ENCODE peak calls at places on chromosomes 13 and 19, in nine cellular contexts. P is cardiac muscle cell, J is heart right ventricle, X is left ventricle myocardium inferior, L is body of pancreas, H is lung, Y is tibial nerve, Q is brain microvascular endothelial cell, T is hepatocyte. R is an unnamed sample.

GRCh38 chr19:35352448-35353304 is 5.0 kb downstream of the FFAR1 start:
- DNase-seq in L (peak; percentile 78), X (peak; percentile 45), T (peak; percentile 89), Y (no peak), P (peak; percentile 83), Q (peak; percentile 51), H (peak; percentile 80), J (peak; percentile 50), R (peak; percentile 55)

GRCh38 chr19:41299755-41300089 is 10.2 kb upstream of the CCDC97 start:
- DNase-seq in Q (peak; percentile 78), H (peak; percentile 71), X (peak; percentile 75), P (peak; percentile 90), J (peak; percentile 64), T (peak; percentile 64), Y (peak; percentile 41), L (no peak), R (no peak)

GRCh38 chr19:35287713-35288112 is 4.2 kb upstream of the MAG start:
- DNase-seq in P (no peak), X (no peak), J (no peak), Q (no peak), Y (no peak), T (no peak), L (no peak), H (no peak), R (no peak)

GRCh38 chr19:33713194-33713593 is 83.5 kb upstream of the KCTD15 start:
- DNase-seq in T (no peak), P (no peak), X (no peak), J (no peak), Y (no peak), Q (no peak), H (no peak), L (no peak), R (no peak)

GRCh38 chr19:13633109-13633508 is 126.8 kb upstream of the CACNA1A start:
- DNase-seq in Y (no peak), P (peak; percentile 31), T (peak; percentile 66), J (no peak), L (peak; percentile 11), H (no peak), Q (peak; percentile 3), X (no peak), R (no peak)

GRCh38 chr13:32734511-32734910 is 148.3 kb downstream of the PDS5B start:
- DNase-seq in X (no peak), P (peak; percentile 3), J (no peak), Q (peak; percentile 90), Y (no peak), H (no peak), T (no peak), L (no peak), R (peak; percentile 94)

GRCh38 chr13:87923713-87924112 is 252.5 kb downstream of the SLITRK5 start:
- DNase-seq in L (peak; percentile 15), J (no peak), Q (no peak), Y (no peak), T (no peak), P (no peak), H (no peak), X (no peak), R (no peak)

GRCh38 chr13:46522692-46523040 is 30.3 kb upstream of the LRCH1 start:
- DNase-seq in J (no peak), Q (no peak), T (no peak), H (no peak), Y (no peak), L (no peak), X (no peak), P (peak; percentile 59), R (no peak)

DNA sequence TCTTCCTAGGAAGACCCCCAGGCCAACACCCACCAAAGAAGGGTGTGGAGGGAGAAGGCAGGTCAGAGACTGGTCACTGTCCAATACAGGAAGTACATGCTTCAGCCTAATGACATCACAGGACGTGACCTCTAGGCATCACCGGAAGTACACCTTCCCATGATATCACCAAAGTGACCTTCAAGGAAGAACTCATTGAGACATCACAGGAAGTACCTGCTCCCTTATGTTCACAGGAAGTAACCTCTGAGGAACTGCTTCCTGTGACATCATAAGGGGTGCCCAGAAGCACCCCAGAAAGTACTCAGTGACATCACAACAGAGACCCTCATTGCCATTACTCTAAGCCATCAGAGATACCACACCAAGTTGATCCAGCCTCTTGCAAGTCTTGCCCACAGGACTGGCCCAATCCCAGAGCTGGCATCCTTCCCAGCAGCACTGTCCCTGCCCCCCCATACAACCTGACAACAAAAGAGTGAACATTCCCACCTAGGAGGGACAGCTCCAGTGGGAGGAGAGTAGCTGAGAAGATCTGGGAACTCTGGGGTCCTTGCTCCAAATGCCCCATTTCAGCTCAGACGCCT is 24.2 kb upstream of the NANOS2 start:
- DNase-seq in H (no peak), X (no peak), L (no peak), P (no peak), J (no peak), Y (no peak), Q (no peak), T (no peak), R (no peak)
- H3K36me3 ChIP-seq in H (no peaks in the 10 kb centered on the region), X (peaks cover 8% of the 10 kb centered on the region), L (no peaks in the 10 kb centered on the region), P (no peaks in the 10 kb centered on the region), J (no peaks in the 10 kb centered on the region), Y (no peaks in the 10 kb centered on the region), Q (no peaks in the 10 kb centered on the region), T (no peaks in the 10 kb centered on the region), R (no peaks in the 10 kb centered on the region)

GRCh38 chr19:18264956-18265610 is 9.2 kb downstream of the IQCN start:
- DNase-seq in Q (no peak), X (no peak), J (no peak), Y (no peak), H (no peak), L (no peak), P (no peak), T (no peak), R (no peak)
- TF ChIP-seq CTCF in Q (no peak), X (no peak), J (no peak), Y (no peak), H (no peak), L (no peak), P (no peak), T (no peak), R (no peak)

DNA sequence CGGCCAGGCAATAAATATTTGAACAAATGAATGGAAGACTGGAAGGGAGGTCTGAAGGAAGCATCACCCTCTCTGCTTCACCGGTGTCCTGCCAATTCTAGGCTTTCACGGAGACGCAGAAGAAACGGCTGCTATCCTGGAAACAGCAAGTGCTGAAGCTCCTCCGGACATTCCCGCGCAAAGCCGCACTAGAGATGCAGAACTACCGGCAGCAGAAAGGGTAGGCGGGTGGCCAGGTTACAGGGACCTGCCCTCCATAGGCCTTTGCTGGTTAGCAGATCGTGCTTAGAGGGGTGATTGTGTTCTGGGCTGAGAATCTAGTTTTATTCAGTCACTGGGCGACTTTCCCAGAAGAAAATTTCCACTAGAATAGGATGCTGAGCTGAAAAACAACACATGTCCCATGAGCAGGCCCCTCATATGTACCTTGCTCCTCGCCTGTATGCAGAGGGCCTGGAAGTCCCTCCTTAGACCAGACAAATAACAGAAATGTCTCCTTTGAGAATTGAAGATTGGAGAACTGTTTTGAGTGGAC is 11.0 kb downstream of the PAF1 start:
- DNase-seq in L (no peak), Y (no peak), H (no peak), T (no peak), J (no peak), Q (no peak), P (no peak), X (no peak), R (no peak)
- H3K36me3 ChIP-seq in L (peaks cover 43% of the 10 kb centered on the region), Y (peaks cover 98% of the 10 kb centered on the region), H (peaks cover 37% of the 10 kb centered on the region), T (no peaks in the 10 kb centered on the region), J (peaks cover 8% of the 10 kb centered on the region), Q (peaks cover 69% of the 10 kb centered on the region), P (peaks cover 67% of the 10 kb centered on the region), X (peaks cover 98% of the 10 kb centered on the region), R (peaks cover 49% of the 10 kb centered on the region)

GRCh38 chr19:3253270-3253669 is 28.8 kb downstream of the CELF5 start:
- DNase-seq in Q (no peak), L (no peak), H (no peak), J (no peak), X (no peak), Y (no peak), T (no peak), P (no peak), R (no peak)
- TF ChIP-seq CTCF in Q (peak; percentile 5), L (no peak), H (no peak), J (no peak), X (no peak), Y (no peak), T (no peak), P (no peak), R (no peak)

DNA sequence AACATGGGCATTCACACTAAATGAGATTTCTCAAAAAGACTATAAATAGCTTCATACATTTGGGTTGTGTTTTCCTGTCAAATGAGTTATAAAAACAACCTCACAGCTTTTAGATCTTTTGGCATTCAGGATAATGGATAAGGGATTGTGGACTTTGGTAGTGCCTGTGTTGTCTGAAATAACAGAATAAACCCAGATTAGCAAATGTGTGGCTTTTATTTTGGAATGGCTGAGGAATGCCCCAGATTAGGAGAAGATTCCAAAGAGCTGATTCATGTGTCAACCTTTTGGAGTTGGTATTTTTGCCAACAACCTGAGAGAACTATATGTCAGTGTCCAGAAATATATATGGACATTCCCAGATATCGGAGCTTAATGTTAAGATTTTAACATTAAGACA is 164.7 kb downstream of the MTUS2 start:
- DNase-seq in P (no peak), Q (no peak), H (no peak), X (no peak), L (no peak), Y (no peak), T (no peak), J (no peak), R (no peak)
- H3K36me3 ChIP-seq in P (no peaks in the 10 kb centered on the region), Q (no peaks in the 10 kb centered on the region), H (no peaks in the 10 kb centered on the region), X (no peaks in the 10 kb centered on the region), L (no peaks in the 10 kb centered on the region), Y (no peaks in the 10 kb centered on the region), T (no peaks in the 10 kb centered on the region), J (no peaks in the 10 kb centered on the region), R (no peaks in the 10 kb centered on the region)

DNA sequence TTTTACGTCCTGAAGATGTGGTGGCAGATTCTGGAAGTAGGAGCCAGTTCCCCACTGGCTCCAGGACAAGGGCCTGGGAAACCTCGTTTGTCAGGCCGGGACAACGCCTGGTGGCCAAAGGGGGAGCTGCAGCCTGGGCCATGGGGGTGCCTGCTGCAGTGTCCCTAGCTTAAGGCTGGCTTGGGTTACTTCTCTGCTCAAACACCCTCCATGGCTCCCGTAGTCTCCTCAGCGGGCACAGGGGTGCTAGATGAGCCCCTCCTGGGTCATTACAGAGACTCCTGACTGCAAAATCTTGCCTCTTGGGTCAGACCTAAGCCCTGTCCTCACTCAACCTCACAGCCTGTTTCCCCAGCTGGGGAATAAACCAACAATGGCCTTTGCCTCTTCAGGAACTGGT is 14.7 kb downstream of the CILP2 start:
- DNase-seq in H (no peak), L (no peak), X (no peak), P (peak; percentile 56), Y (no peak), Q (peak; percentile 36), J (no peak), T (peak; percentile 49), R (no peak)
- TF ChIP-seq CTCF in H (no peak), L (peak; percentile 35), X (peak; percentile 66), P (peak; percentile 69), Y (peak; percentile 19), Q (peak; percentile 83), J (peak; percentile 48), T (peak; percentile 46), R (peak; percentile 76)